ENCODE peak calls at places on chromosomes 2 and 18, in ten cellular contexts. P is HL-60, D is spleen, U is stomach, W is K562, K is breast epithelium, Q is Panc1, M is GM23338, L is GM12878, I is GM12892. F is an unnamed sample.

GRCh38 chr18:37287601-37288000 is 278.0 kb downstream of the CELF4 start:
- DNase-seq in M (no peak), L (no peak), W (no peak), K (no peak), Q (no peak), I (no peak), P (no peak), D (no peak), U (no peak), F (no peak)

GRCh38 chr2:121360566-121361300 is 75.7 kb upstream of the TFCP2L1 start:
- DNase-seq in D (no peak), U (peak; percentile 88), K (peak; percentile 73), W (no peak), P (no peak), L (no peak), Q (peak; percentile 65), M (no peak), I (no peak), F (no peak)

GRCh38 chr2:14756981-14757657 is 124.6 kb downstream of the LRATD1 start:
- DNase-seq in M (no peak), P (no peak), I (no peak), W (no peak), K (no peak), Q (no peak), U (no peak), L (no peak), D (no peak), F (peak; percentile 90)

GRCh38 chr2:159199236-159199635 is 87.3 kb downstream of the WDSUB1 start:
- DNase-seq in M (no peak), W (no peak), P (no peak), D (peak; percentile 77), U (no peak), Q (no peak), K (no peak), I (no peak), L (no peak), F (no peak)

GRCh38 chr2:236568922-236569592 is 568 bp upstream of the ACKR3 start:
- DNase-seq in K (no peak), W (no peak), M (no peak), L (no peak), I (no peak), P (no peak), D (no peak), Q (no peak), U (no peak), F (no peak)

GRCh38 chr2:118800736-118801135 is 46.7 kb downstream of the EN1 start:
- DNase-seq in D (no peak), L (no peak), P (no peak), W (no peak), K (no peak), M (no peak), Q (no peak), I (no peak), U (no peak), F (no peak)

GRCh38 chr2:191230174-191230573 is 15.0 kb upstream of the MYO1B start:
- DNase-seq in M (no peak), K (no peak), I (no peak), P (no peak), Q (no peak), D (no peak), W (no peak), U (no peak), L (no peak), F (no peak)

GRCh38 chr2:238954841-238955521 is 107.1 kb downstream of the TWIST2 start:
- DNase-seq in I (no peak), L (no peak), K (peak; percentile 7), U (no peak), D (peak; percentile 36), P (no peak), M (no peak), Q (no peak), W (no peak), F (peak; percentile 57)

GRCh38 chr2:233165895-233166661 is 85.4 kb upstream of the ATG16L1 start:
- DNase-seq in D (peak; percentile 92), P (peak; percentile 98), I (no peak), K (peak; percentile 19), L (no peak), U (peak; percentile 33), Q (no peak), W (peak; percentile 84), M (no peak), F (no peak)

GRCh38 chr2:8168007-8168717 is 513.7 kb upstream of the ID2 start:
- DNase-seq in P (no peak), I (no peak), M (no peak), Q (no peak), K (no peak), U (no peak), W (no peak), D (no peak), L (no peak), F (no peak)

GRCh38 chr2:149313512-149313972 is 16.8 kb upstream of the LYPD6 start:
- DNase-seq in W (peak; percentile 77), I (peak; percentile 44), L (peak; percentile 9), P (no peak), D (no peak), M (peak; percentile 92), K (no peak), Q (peak; percentile 15), U (peak; percentile 36), F (no peak)

GRCh38 chr2:240277073-240277806 is 136.8 kb upstream of the OTOS start:
- DNase-seq in K (no peak), Q (no peak), D (no peak), L (no peak), I (no peak), P (no peak), M (no peak), W (no peak), U (peak; percentile 24), F (peak; percentile 55)

GRCh38 chr18:49227456-49227855 is 233.0 kb downstream of the DYM start:
- DNase-seq in K (no peak), L (no peak), U (no peak), P (no peak), M (no peak), D (no peak), W (no peak), I (no peak), Q (no peak), F (no peak)

GRCh38 chr18:13520306-13520705 is 206.1 kb downstream of the FAM210A start:
- DNase-seq in W (no peak), D (no peak), P (no peak), Q (no peak), I (no peak), L (no peak), U (no peak), K (no peak), M (no peak), F (no peak)

GRCh38 chr2:102442967-102443828 is 20.2 kb downstream of the IL18RAP start:
- DNase-seq in W (peak; percentile 34), D (no peak), Q (peak; percentile 17), L (no peak), I (no peak), K (no peak), M (peak; percentile 68), U (no peak), P (peak; percentile 52), F (peak; percentile 84)

GRCh38 chr2:124048664-124049063 is 23.6 kb downstream of the CNTNAP5 start:
- DNase-seq in W (no peak), I (no peak), M (no peak), U (no peak), D (no peak), L (no peak), K (no peak), P (no peak), Q (no peak), F (no peak)

DNA sequence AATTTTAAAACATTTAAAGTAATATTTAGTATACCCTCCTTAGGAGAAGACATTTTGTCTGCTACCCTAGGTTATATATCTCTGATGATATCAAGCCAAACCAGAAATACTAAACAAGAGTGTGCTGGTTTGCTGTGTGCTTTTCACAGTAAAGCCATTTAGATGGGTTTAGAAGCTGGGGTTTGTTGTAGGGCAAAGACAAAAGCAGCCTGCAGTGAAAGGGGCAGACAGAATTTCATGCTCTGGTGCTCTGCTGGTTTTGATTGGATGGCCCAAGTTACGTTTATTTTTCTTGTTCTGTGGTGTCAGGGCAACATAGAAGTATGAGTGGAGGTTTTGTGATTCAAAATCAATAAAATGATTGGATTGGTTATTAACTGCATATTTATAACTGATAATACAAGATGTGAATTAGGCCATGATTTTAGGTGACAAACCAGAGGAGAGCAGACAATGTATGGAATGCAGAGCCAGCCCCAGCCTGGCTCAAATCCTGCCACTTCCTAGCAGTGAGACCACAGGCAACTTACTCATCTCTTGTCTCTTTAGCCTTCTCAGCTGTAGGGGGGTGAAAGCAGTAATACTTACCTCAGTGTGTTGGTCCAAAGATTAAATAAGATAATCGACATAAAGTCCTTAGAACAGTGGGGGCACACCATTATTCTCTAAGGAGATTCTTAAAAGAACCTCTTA is 30.9 kb upstream of the IER3IP1 start:
- DNase-seq in P (no peak), W (no peak), M (peak; percentile 22), U (no peak), K (no peak), I (no peak), Q (no peak), D (no peak), L (no peak), F (no peak)
- TF ChIP-seq POLR2AphosphoS5 in P (no peak), W (no peak), M (no peak), U (no peak), K (no peak), I (no peak), Q (no peak), D (no peak), L (no peak), F (no peak)

DNA sequence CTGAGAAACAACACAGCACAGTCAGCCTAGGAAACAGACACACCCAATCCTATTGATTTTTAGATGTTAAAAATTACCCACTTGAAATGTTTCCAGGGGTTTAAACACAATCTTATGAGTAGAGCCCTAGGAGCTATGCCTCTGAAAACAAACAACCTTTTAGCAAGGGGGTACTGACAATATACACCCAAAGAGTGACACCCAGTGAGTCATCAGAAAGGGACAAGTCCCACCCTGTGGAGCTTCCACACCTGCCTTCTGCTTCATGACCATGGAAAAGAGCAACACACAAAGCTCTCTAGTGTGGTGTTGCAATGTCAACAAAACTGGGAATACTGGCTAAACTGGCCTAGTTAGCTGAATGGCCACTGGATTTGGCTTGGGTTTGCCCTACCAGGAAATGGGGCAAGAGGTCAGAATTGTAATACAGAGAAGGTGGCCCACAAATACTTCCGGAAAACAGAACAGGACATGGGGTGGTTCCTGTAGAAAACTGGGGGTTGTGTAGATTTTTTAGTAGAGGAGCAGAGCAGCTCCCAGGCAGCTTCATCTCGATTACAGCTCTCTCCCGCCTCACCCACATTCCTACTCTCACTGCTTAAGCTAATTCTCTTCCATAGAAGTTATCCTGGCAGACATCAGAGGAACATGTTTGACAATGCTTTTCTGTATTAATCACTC is 98.2 kb downstream of the GAREM1 start:
- DNase-seq in W (no peak), L (no peak), Q (no peak), I (no peak), K (peak; percentile 84), D (no peak), M (no peak), P (no peak), U (peak; percentile 81), F (no peak)
- TF ChIP-seq POLR2AphosphoS5 in W (no peak), L (no peak), Q (no peak), I (no peak), K (peak; percentile 84), D (no peak), M (no peak), P (no peak), U (peak; percentile 86), F (no peak)

GRCh38 chr2:54723300-54724149 is at the start of gene EML6:
- DNase-seq in Q (peak; percentile 95), W (peak; percentile 97), D (peak; percentile 100), K (peak; percentile 96), M (peak; percentile 100), L (peak; percentile 89), P (peak; percentile 99), U (peak; percentile 98), I (peak; percentile 97), F (peak; percentile 99)
- TF ChIP-seq POLR2AphosphoS5 in Q (peak; percentile 84), W (peak; percentile 59), D (peak; percentile 92), K (no peak), M (peak; percentile 89), L (no peak), P (peak; percentile 56), U (peak; percentile 72), I (no peak), F (peak; percentile 93)

GRCh38 chr2:30971291-30972025 is 164.2 kb upstream of the CAPN13 start:
- DNase-seq in U (no peak), K (no peak), P (no peak), W (no peak), D (no peak), M (no peak), L (no peak), I (no peak), Q (no peak), F (no peak)
- TF ChIP-seq POLR2AphosphoS5 in U (no peak), K (no peak), P (no peak), W (no peak), D (no peak), M (no peak), L (no peak), I (no peak), Q (no peak), F (no peak)